ENCODE peak calls at places on chromosomes 1 and 21, in four cellular contexts. One of them, this sample, is unnamed.

GRCh38 chr1:184457500-184457899 is 70.7 kb downstream of the C1orf21 start:
- DNase-seq in C1 segment of cervical spinal cord: peak; percentile 62
- DNase-seq in HFFc6: no peak
- DNase-seq in T follicular helper cell: no peak
- DNase-seq in this sample: no peak

GRCh38 chr1:160206421-160207117 is 1.4 kb downstream of the PEA15 start:
- DNase-seq in T follicular helper cell: no peak
- DNase-seq in HFFc6: peak; percentile 88
- DNase-seq in C1 segment of cervical spinal cord: peak; percentile 30
- DNase-seq in this sample: no peak

GRCh38 chr21:38985423-38986378 is 180.0 kb downstream of the ETS2 start:
- DNase-seq in C1 segment of cervical spinal cord: no peak
- DNase-seq in HFFc6: peak; percentile 76
- DNase-seq in T follicular helper cell: no peak
- DNase-seq in this sample: no peak

GRCh38 chr1:33390550-33390949 is 40.3 kb downstream of the PHC2 start:
- DNase-seq in C1 segment of cervical spinal cord: no peak
- DNase-seq in T follicular helper cell: no peak
- DNase-seq in HFFc6: peak; percentile 79
- DNase-seq in this sample: no peak

GRCh38 chr1:156944848-156945247 is 24.4 kb downstream of the LRRC71 start:
- DNase-seq in HFFc6: no peak
- DNase-seq in C1 segment of cervical spinal cord: no peak
- DNase-seq in T follicular helper cell: no peak
- DNase-seq in this sample: no peak

GRCh38 chr1:119475866-119476439 is 31.1 kb upstream of the HSD3B1 start:
- DNase-seq in HFFc6: peak; percentile 15
- DNase-seq in T follicular helper cell: no peak
- DNase-seq in C1 segment of cervical spinal cord: no peak
- DNase-seq in this sample: no peak

GRCh38 chr1:28341591-28341990 is 12.8 kb downstream of the MED18 start:
- DNase-seq in T follicular helper cell: no peak
- DNase-seq in HFFc6: no peak
- DNase-seq in C1 segment of cervical spinal cord: no peak
- DNase-seq in this sample: no peak

GRCh38 chr1:20696397-20697333 is 21.1 kb downstream of the KIF17 start:
- DNase-seq in C1 segment of cervical spinal cord: peak; percentile 73
- DNase-seq in HFFc6: peak; percentile 96
- DNase-seq in T follicular helper cell: peak; percentile 52
- DNase-seq in this sample: peak; percentile 56

GRCh38 chr21:42609806-42610205 is 43.6 kb upstream of the PDE9A start:
- DNase-seq in HFFc6: no peak
- DNase-seq in C1 segment of cervical spinal cord: no peak
- DNase-seq in T follicular helper cell: no peak
- DNase-seq in this sample: no peak

GRCh38 chr1:34829250-34829649 is 30.3 kb downstream of the SMIM12 start:
- DNase-seq in C1 segment of cervical spinal cord: no peak
- DNase-seq in T follicular helper cell: no peak
- DNase-seq in HFFc6: no peak
- DNase-seq in this sample: no peak

GRCh38 chr1:164689672-164690655 is 131.0 kb downstream of the PBX1 start:
- DNase-seq in HFFc6: no peak
- DNase-seq in C1 segment of cervical spinal cord: no peak
- DNase-seq in T follicular helper cell: no peak
- DNase-seq in this sample: no peak

GRCh38 chr1:14598007-14598497 is 433 bp upstream of the KAZN start:
- DNase-seq in C1 segment of cervical spinal cord: peak; percentile 73
- DNase-seq in T follicular helper cell: no peak
- DNase-seq in HFFc6: no peak
- DNase-seq in this sample: no peak

This sample was measured in effector CD8-positive, alpha-beta T cell.